ENCODE peak calls at places on chromosomes 16 and 17, in five cellular contexts. T is thoracic aorta, M is mesothelial cell of epicardium, O is astrocyte of the spinal cord, G is HFFc6. H is an unnamed sample.

GRCh38 chr17:27565874-27566672 is 64.9 kb upstream of the LGALS9 start:
- DNase-seq in O (peak), M (no peak), T (no peak), G (no peak), H (no peak)

GRCh38 chr17:19418312-19418992 is 7.4 kb downstream of the RNF112 start:
- DNase-seq in M (no peak), G (peak), O (peak), T (no peak), H (no peak)

GRCh38 chr17:31418773-31419350 is 27.4 kb downstream of the RAB11FIP4 start:
- DNase-seq in M (no peak), T (no peak), O (no peak), G (no peak), H (no peak)

GRCh38 chr17:43608313-43608712 is 53.4 kb downstream of the MEOX1 start:
- DNase-seq in O (no peak), M (no peak), T (no peak), G (peak), H (no peak)

GRCh38 chr16:88830250-88830649 is 18.5 kb upstream of the APRT start:
- DNase-seq in T (no peak), M (no peak), O (no peak), G (no peak), H (no peak)

GRCh38 chr16:27406729-27407128 is 4.8 kb downstream of the IL21R start:
- DNase-seq in G (no peak), O (no peak), T (no peak), M (no peak), H (no peak)

GRCh38 chr17:48636177-48637018 is 10.2 kb upstream of the HOXB9 start:
- DNase-seq in G (peak), O (peak), T (no peak), M (peak), H (peak)

GRCh38 chr17:73678999-73679398 is 34.8 kb upstream of the SDK2 start:
- DNase-seq in O (no peak), T (no peak), M (no peak), G (no peak), H (no peak)

GRCh38 chr17:63477471-63478440 is 895 bp downstream of the ACE start:
- DNase-seq in O (no peak), M (no peak), G (no peak), T (no peak), H (no peak)

GRCh38 chr17:3910420-3911270 is 5.6 kb downstream of the P2RX1 start:
- DNase-seq in M (no peak), O (no peak), T (no peak), G (no peak), H (no peak)

GRCh38 chr17:28646039-28646754 is 1.2 kb upstream of the BLTP2 start:
- DNase-seq in G (no peak), O (no peak), T (no peak), M (no peak), H (no peak)

GRCh38 chr16:89502319-89502843 is 5.8 kb upstream of the SPG7 start:
- DNase-seq in O (no peak), T (no peak), M (no peak), G (no peak), H (no peak)

GRCh38 chr17:28878981-28879380 is 18.6 kb downstream of the FLOT2 start:
- DNase-seq in T (no peak), M (no peak), G (peak), O (peak), H (no peak)

GRCh38 chr16:81463296-81463890 is 18.8 kb downstream of the CMIP start:
- DNase-seq in G (no peak), T (no peak), M (no peak), O (no peak), H (no peak)

GRCh38 chr17:47295037-47295873 is 28.5 kb upstream of the EFCAB13 start:
- DNase-seq in M (no peak), O (no peak), G (no peak), T (no peak), H (peak)

GRCh38 chr16:16992986-16993783 is 477.6 kb downstream of the XYLT1 start:
- DNase-seq in G (no peak), O (no peak), M (no peak), T (no peak), H (no peak)

GRCh38 chr17:74852237-74853047 is 7.2 kb downstream of the GRIN2C start:
- DNase-seq in T (no peak), O (no peak), M (peak), G (no peak), H (no peak)

GRCh38 chr16:18983565-18984424 is at the start of gene TMC7:
- DNase-seq in M (peak), T (peak), O (peak), G (peak), H (peak)

GRCh38 chr17:40726919-40727318 is 23.4 kb upstream of the KRT24 start:
- DNase-seq in T (no peak), G (no peak), M (no peak), O (peak), H (no peak)

GRCh38 chr16:4376820-4377572 is 5.3 kb downstream of the VASN start:
- DNase-seq in G (no peak), O (no peak), T (no peak), M (no peak), H (no peak)

GRCh38 chr17:29007456-29008455 is 1.9 kb upstream of the SEZ6 start:
- DNase-seq in T (no peak), G (peak), M (no peak), O (no peak), H (no peak)

GRCh38 chr16:88681709-88682451 is 4.4 kb downstream of the SNAI3 start:
- DNase-seq in M (no peak), G (no peak), O (no peak), T (no peak), H (no peak)

GRCh38 chr17:63910096-63910495 is 962 bp downstream of the CSHL1 start:
- DNase-seq in M (no peak), T (no peak), O (no peak), G (no peak), H (no peak)

GRCh38 chr16:55100100-55100499 is 169.4 kb downstream of the IRX5 start:
- DNase-seq in M (no peak), O (no peak), G (no peak), T (no peak), H (no peak)

GRCh38 chr17:39174907-39175694 is 9.1 kb upstream of the ARL5C start:
- DNase-seq in T (no peak), G (peak), O (peak), M (peak), H (peak)

GRCh38 chr17:61337247-61337812 is 62.3 kb upstream of the TBX2 start:
- DNase-seq in T (no peak), M (no peak), O (peak), G (no peak), H (no peak)

GRCh38 chr17:77836557-77837041 is 121.9 kb upstream of the TNRC6C start:
- DNase-seq in M (no peak), T (no peak), G (no peak), O (peak), H (no peak)

GRCh38 chr16:88530051-88530857 is 39.9 kb upstream of the ZC3H18 start:
- DNase-seq in O (no peak), G (no peak), M (no peak), T (no peak), H (no peak)

GRCh38 chr17:62094175-62094574 is 29.1 kb upstream of the MED13 start:
- DNase-seq in G (no peak), M (no peak), T (no peak), O (no peak), H (no peak)

GRCh38 chr16:89448656-89449055 is 41.7 kb downstream of the ANKRD11 start:
- DNase-seq in O (no peak), G (no peak), M (no peak), T (no peak), H (no peak)

GRCh38 chr16:49559242-49559641 is 185.6 kb downstream of the C16orf78 start:
- DNase-seq in G (no peak), O (no peak), M (no peak), T (no peak), H (no peak)

GRCh38 chr16:49560018-49560830 is 186.6 kb downstream of the C16orf78 start:
- DNase-seq in O (peak), T (no peak), G (no peak), M (no peak), H (no peak)

GRCh38 chr16:49557070-49557446 is 183.5 kb downstream of the C16orf78 start:
- DNase-seq in M (no peak), T (no peak), G (no peak), O (no peak), H (peak)

GRCh38 chr16:49558451-49558850 is 184.8 kb downstream of the C16orf78 start:
- DNase-seq in G (no peak), T (no peak), O (no peak), M (no peak), H (no peak)

DNA sequence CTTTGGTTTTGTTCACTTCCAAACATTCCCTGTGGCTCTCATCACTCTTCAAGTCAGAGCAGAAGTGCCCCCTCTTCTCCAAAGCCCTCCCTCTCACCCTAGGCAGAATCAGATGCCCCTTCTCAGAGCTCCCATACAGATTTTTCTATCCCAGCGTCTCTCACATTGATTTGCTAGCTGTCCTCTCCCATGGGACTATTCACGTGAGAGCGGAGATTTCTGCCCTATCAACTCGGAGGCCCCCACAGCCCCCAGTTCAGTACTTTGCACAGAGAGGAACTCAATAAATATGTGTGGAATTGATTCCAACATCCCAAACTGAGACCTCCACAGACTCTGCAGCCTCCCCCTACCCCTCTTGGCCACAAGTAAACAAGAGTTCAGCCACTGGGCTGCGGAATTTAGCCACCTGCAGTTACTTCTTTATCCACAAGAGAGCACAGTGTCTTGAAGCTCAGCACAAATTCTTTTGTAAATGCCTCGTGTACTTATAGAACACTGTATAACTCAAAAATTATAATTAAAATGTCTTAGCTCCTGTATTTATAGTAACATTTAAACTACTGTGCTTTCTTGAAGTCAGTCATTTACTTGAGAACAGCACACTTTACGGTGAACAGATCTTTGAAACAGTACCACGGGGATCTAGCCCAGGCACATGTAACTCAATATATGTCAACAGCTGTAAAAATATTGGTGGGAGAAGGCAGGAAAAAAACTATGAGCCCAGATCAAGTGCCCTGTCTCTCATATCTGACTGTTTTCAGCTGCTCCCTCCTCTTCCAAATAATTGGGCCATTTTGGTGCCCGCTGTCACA is 182.9 kb downstream of the C16orf78 start:
- DNase-seq in O (peak), T (no peak), M (no peak), G (no peak), H (peak)
- TF ChIP-seq CTCF in O (peak), T (peak), M (peak), G (peak), H (peak)

DNA sequence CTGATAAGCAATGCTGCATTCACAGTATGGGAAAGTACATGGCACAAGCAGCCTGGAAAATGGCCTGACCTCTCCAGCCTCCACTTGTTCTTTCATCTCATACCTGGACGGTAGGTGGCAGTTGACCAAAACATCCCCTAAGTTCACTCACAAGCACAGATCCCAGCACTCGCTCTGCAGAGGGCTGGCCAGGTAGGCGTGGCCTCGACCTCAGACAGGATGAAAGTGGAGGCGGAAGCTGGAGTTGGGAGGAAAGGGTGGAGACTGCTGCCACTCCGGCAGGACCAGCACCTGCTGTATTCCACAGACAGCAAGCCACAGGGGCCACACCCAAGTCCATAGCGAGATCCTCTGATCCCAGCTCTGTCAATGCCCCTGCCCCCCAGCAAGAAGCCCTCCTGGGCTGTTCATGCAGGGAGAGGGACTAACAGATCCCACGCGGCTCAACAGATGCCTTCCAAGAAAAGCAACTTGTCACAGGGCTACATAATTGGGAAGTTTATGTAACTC is 31.3 kb downstream of the ZCCHC14 start:
- DNase-seq in G (no peak), T (peak), O (peak), M (peak), H (peak)
- TF ChIP-seq CTCF in G (peak), T (no peak), O (no peak), M (peak), H (peak)

DNA sequence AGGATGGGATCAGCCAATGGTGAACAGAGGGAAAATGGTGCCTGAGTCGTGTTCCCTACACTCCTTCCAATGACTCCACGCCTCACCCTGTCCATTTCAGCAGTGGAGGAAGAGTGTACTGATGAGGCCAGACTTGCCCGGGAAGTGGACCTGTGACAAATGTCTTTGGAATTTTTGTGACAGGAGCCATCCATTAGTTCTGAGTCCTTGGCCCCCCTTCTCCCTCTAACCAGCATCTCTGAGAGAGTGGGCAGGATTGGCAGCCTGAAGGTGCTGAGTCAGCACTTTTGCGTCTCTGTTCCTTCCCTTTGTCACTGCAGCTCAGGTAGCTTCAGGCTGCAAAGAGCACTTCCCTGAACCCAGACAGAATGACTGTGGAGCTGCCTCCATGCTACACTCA is 30.8 kb downstream of the BEAN1 start:
- DNase-seq in O (no peak), G (peak), T (no peak), M (no peak), H (no peak)
- TF ChIP-seq CTCF in O (no peak), G (no peak), T (no peak), M (no peak), H (no peak)

GRCh38 chr16:85485379-85485778 is 127.7 kb upstream of the GSE1 start:
- DNase-seq in O (no peak), M (no peak), T (no peak), G (no peak), H (no peak)

GRCh38 chr16:85484337-85485295 is 128.5 kb upstream of the GSE1 start:
- DNase-seq in G (no peak), T (no peak), O (no peak), M (no peak), H (no peak)

GRCh38 chr16:85483424-85483823 is 129.7 kb upstream of the GSE1 start:
- DNase-seq in T (no peak), G (no peak), M (no peak), O (no peak), H (no peak)

GRCh38 chr16:85488414-85488813 is 124.7 kb upstream of the GSE1 start:
- DNase-seq in M (no peak), O (no peak), T (no peak), G (no peak), H (no peak)

DNA sequence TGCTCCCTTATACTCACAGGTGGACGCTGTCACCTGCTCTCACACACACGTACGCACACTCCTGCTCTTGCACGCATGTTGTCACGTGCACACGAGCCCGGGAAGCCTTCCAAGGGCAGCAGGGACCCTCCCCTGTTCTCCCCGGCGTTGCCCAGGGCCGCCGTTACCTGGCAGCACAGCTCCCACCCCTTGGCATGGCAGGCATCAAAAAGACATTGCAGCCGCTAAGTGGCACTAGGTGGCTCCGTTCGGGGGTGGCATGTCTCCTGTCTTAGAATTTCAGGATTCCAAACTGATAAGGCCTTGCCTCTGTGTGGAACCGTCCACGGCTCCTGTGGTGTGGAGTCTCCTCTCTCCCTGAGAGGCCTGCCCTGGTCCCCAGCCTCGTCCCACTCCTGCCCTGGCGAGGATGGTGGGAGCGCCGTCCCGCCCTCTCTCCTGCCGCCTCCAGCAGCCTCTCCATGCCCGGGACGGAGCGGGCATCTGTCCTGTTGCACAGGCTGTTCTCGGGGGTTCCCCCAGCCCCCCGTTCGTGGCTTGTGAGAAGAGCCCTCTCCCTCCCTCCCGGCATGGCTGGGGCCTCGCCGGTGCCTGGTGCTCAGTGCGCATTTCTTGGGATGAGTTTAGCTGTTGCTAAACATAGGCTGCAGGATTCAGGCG is 126.7 kb upstream of the GSE1 start:
- DNase-seq in G (no peak), T (no peak), O (no peak), M (no peak), H (no peak)
- TF ChIP-seq CTCF in G (no peak), T (no peak), O (no peak), M (no peak), H (no peak)

GRCh38 chr17:17497065-17497844 is 1.1 kb upstream of the RASD1 start:
- DNase-seq in T (no peak), M (no peak), G (no peak), O (no peak), H (no peak)
- TF ChIP-seq CTCF in T (no peak), M (peak), G (no peak), O (no peak), H (no peak)

GRCh38 chr16:68319185-68319908 is 8.5 kb downstream of the PRMT7 start:
- DNase-seq in O (no peak), T (no peak), G (no peak), M (no peak), H (no peak)
- TF ChIP-seq CTCF in O (no peak), T (no peak), G (no peak), M (no peak), H (no peak)

GRCh38 chr16:21611546-21612384 is 12.4 kb downstream of the METTL9 start:
- DNase-seq in O (no peak), G (no peak), M (no peak), T (no peak), H (no peak)

GRCh38 chr16:21610006-21610544 is 10.7 kb downstream of the METTL9 start:
- DNase-seq in G (no peak), O (no peak), T (no peak), M (no peak), H (no peak)

GRCh38 chr16:21610766-21611165 is 11.4 kb downstream of the METTL9 start:
- DNase-seq in O (no peak), M (no peak), T (no peak), G (no peak), H (no peak)

GRCh38 chr16:21613361-21613760 is 14.0 kb downstream of the METTL9 start:
- DNase-seq in T (no peak), G (no peak), O (no peak), M (no peak), H (no peak)

GRCh38 chr16:21611178-21611545 is 11.8 kb downstream of the METTL9 start:
- DNase-seq in T (no peak), M (no peak), G (peak), O (no peak), H (no peak)
- TF ChIP-seq CTCF in T (no peak), M (no peak), G (no peak), O (no peak), H (no peak)